ENCODE peak calls at places on chromosomes 7 and 10, in four cellular contexts. One of them, this sample, is unnamed. For H3K4me1 and H3K27me3, the result is how much of the 10 kb centered on the place peaks cover.

GRCh38 chr7:140885735-140886334 is 38.9 kb downstream of the BRAF start:
- DNase-seq in CD4-positive, alpha-beta memory T cell: no peak
- DNase-seq in pancreas: no peak
- DNase-seq in adrenal gland: no peak
- DNase-seq in this sample: no peak

GRCh38 chr7:83876593-83876992 is 227.7 kb upstream of the SEMA3E start:
- DNase-seq in pancreas: no peak
- DNase-seq in CD4-positive, alpha-beta memory T cell: no peak
- DNase-seq in adrenal gland: no peak
- DNase-seq in this sample: no peak

GRCh38 chr10:59234814-59235429 is 58.5 kb downstream of the PHYHIPL start:
- DNase-seq in CD4-positive, alpha-beta memory T cell: no peak
- DNase-seq in adrenal gland: no peak
- DNase-seq in pancreas: no peak
- DNase-seq in this sample: no peak

GRCh38 chr10:3477683-3478082 is 305.1 kb upstream of the PITRM1 start:
- DNase-seq in CD4-positive, alpha-beta memory T cell: no peak
- DNase-seq in adrenal gland: no peak
- DNase-seq in pancreas: no peak
- DNase-seq in this sample: no peak

GRCh38 chr10:24435374-24435773 is 226.4 kb downstream of the KIAA1217 start:
- DNase-seq in CD4-positive, alpha-beta memory T cell: no peak
- DNase-seq in pancreas: no peak
- DNase-seq in adrenal gland: no peak
- DNase-seq in this sample: no peak

GRCh38 chr10:93947055-93947454 is 46.7 kb upstream of the PLCE1 start:
- DNase-seq in pancreas: no peak
- DNase-seq in CD4-positive, alpha-beta memory T cell: no peak
- DNase-seq in adrenal gland: peak
- DNase-seq in this sample: no peak

GRCh38 chr7:121328508-121329459 is at the start of gene WNT16:
- DNase-seq in CD4-positive, alpha-beta memory T cell: no peak
- DNase-seq in pancreas: no peak
- DNase-seq in adrenal gland: no peak
- DNase-seq in this sample: no peak

GRCh38 chr10:104080762-104081161 is 4.9 kb downstream of the COL17A1 start:
- DNase-seq in CD4-positive, alpha-beta memory T cell: peak
- DNase-seq in adrenal gland: peak
- DNase-seq in pancreas: no peak
- DNase-seq in this sample: no peak

GRCh38 chr10:17227367-17228080 is 517 bp upstream of the VIM start:
- DNase-seq in pancreas: no peak
- DNase-seq in adrenal gland: no peak
- DNase-seq in CD4-positive, alpha-beta memory T cell: peak
- DNase-seq in this sample: no peak

GRCh38 chr10:43905502-43906236 is 257.0 kb upstream of the ZNF32 start:
- DNase-seq in pancreas: no peak
- DNase-seq in adrenal gland: no peak
- DNase-seq in CD4-positive, alpha-beta memory T cell: no peak
- DNase-seq in this sample: no peak

GRCh38 chr7:130988443-130988842 is 254.4 kb upstream of the KLF14 start:
- DNase-seq in CD4-positive, alpha-beta memory T cell: peak
- DNase-seq in pancreas: no peak
- DNase-seq in adrenal gland: no peak
- DNase-seq in this sample: no peak

GRCh38 chr7:80089341-80089740 is 45.3 kb upstream of the GNAI1 start:
- DNase-seq in adrenal gland: no peak
- DNase-seq in CD4-positive, alpha-beta memory T cell: no peak
- DNase-seq in pancreas: no peak
- DNase-seq in this sample: no peak

GRCh38 chr7:149475121-149476045 is 14.5 kb upstream of the ZNF777 start:
- DNase-seq in adrenal gland: no peak
- DNase-seq in CD4-positive, alpha-beta memory T cell: no peak
- DNase-seq in pancreas: no peak
- DNase-seq in this sample: no peak

GRCh38 chr10:60964257-60965235 is 20.6 kb upstream of the RHOBTB1 start:
- DNase-seq in adrenal gland: peak
- DNase-seq in pancreas: peak
- DNase-seq in CD4-positive, alpha-beta memory T cell: peak
- DNase-seq in this sample: no peak

GRCh38 chr7:127857464-127857841 is 173.8 kb downstream of the LRRC4 start:
- DNase-seq in CD4-positive, alpha-beta memory T cell: no peak
- DNase-seq in pancreas: no peak
- DNase-seq in adrenal gland: no peak
- DNase-seq in this sample: no peak

GRCh38 chr10:48603421-48604038 is 1.3 kb downstream of the ARHGAP22 start:
- DNase-seq in adrenal gland: no peak
- DNase-seq in CD4-positive, alpha-beta memory T cell: no peak
- DNase-seq in pancreas: no peak
- DNase-seq in this sample: no peak

GRCh38 chr10:86262671-86263165 is 103.9 kb downstream of the GRID1 start:
- DNase-seq in adrenal gland: peak
- DNase-seq in pancreas: no peak
- DNase-seq in CD4-positive, alpha-beta memory T cell: no peak
- DNase-seq in this sample: peak

GRCh38 chr10:108783897-108784296 is 1139.4 kb downstream of the XPNPEP1 start:
- DNase-seq in CD4-positive, alpha-beta memory T cell: no peak
- DNase-seq in pancreas: no peak
- DNase-seq in adrenal gland: no peak
- DNase-seq in this sample: no peak

GRCh38 chr10:131994435-131994834 is 12.7 kb upstream of the BNIP3 start:
- DNase-seq in pancreas: no peak
- DNase-seq in adrenal gland: no peak
- DNase-seq in CD4-positive, alpha-beta memory T cell: no peak
- DNase-seq in this sample: no peak

GRCh38 chr10:132974249-132974796 is 32.0 kb upstream of the CFAP46 start:
- DNase-seq in CD4-positive, alpha-beta memory T cell: no peak
- DNase-seq in pancreas: no peak
- DNase-seq in adrenal gland: no peak
- DNase-seq in this sample: no peak

DNA sequence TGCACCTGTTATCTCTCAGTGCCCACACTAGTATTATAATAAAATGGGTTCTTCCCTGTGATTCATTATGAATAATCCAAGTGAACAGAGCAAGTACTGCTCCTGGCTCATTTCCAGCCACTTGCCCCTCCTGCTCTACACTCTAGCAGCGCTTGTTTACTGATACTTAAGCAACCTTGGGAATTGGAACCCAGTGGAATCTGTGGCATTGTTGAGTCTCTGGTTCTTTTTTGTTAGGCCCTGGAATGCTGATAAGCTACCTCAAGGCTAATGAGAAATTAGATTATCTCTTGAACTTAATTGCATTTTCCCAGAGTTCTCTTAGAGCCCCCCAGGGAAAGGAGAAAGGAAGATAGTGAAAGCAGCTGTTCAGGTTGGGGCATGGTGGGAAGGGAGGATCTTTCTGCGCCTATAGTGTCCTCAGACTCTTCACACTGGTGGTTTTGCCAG is 34.0 kb downstream of the PRKAR2B start:
- DNase-seq in pancreas: peak
- DNase-seq in adrenal gland: peak
- DNase-seq in CD4-positive, alpha-beta memory T cell: no peak
- DNase-seq in this sample: peak
- H3K27ac ChIP-seq in pancreas: no peak
- H3K27ac ChIP-seq in adrenal gland: peak
- H3K27ac ChIP-seq in CD4-positive, alpha-beta memory T cell: no peak
- H3K27ac ChIP-seq in this sample: no peak

GRCh38 chr7:3078458-3078857 is 34.8 kb upstream of the CARD11 start:
- DNase-seq in CD4-positive, alpha-beta memory T cell: no peak
- DNase-seq in pancreas: no peak
- DNase-seq in adrenal gland: no peak
- DNase-seq in this sample: no peak

GRCh38 chr7:3073763-3074460 is 30.2 kb upstream of the CARD11 start:
- DNase-seq in pancreas: no peak
- DNase-seq in adrenal gland: no peak
- DNase-seq in CD4-positive, alpha-beta memory T cell: no peak
- DNase-seq in this sample: no peak

GRCh38 chr7:3076163-3076562 is 32.5 kb upstream of the CARD11 start:
- DNase-seq in pancreas: no peak
- DNase-seq in CD4-positive, alpha-beta memory T cell: no peak
- DNase-seq in adrenal gland: no peak
- DNase-seq in this sample: no peak

GRCh38 chr7:3075441-3075840 is 31.8 kb upstream of the CARD11 start:
- DNase-seq in pancreas: no peak
- DNase-seq in adrenal gland: no peak
- DNase-seq in CD4-positive, alpha-beta memory T cell: no peak
- DNase-seq in this sample: no peak

DNA sequence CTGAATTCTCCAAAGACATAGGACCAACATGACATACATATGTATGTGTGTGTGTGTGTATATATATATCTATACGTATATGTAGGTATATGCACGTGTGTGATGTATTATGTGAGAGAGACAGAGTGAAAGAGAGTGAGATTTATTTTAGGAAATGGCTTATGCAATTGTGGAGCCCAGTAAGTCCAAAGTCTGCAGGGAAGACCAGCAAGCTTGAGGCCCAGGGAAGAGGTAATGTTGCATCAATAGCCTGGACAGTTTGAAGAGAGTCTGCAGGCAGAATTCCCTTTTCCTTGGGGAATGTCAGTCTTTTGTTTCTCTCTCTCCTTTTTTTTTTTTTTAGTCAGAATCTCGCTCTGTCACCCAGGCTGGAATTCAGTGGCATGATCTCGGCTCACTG is 33.0 kb upstream of the CARD11 start:
- DNase-seq in pancreas: no peak
- DNase-seq in CD4-positive, alpha-beta memory T cell: no peak
- DNase-seq in adrenal gland: no peak
- DNase-seq in this sample: no peak
- H3K4me1 ChIP-seq in pancreas: under half
- H3K4me1 ChIP-seq in CD4-positive, alpha-beta memory T cell: under half
- H3K4me1 ChIP-seq in adrenal gland: under half
- H3K4me1 ChIP-seq in this sample: under half

DNA sequence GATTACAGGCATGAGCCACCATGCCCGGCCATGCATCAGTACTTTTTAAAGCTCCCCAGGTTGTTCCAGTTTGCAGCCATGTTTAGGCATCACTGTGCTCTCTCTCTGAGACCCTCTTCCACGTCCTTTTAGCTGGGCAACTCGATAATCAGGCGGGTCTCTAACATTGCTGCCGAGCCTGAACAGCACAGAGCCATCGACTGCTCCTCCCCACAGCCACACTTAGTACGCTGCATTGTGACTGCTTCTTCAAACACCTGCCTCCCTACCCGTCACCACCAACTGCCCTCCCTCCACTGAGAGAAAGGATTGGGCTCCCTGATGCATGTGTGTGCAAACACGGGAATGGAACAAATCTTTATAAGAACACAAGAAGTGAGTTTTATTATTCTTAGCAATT is 11.4 kb upstream of the TACR2 start:
- DNase-seq in CD4-positive, alpha-beta memory T cell: no peak
- DNase-seq in adrenal gland: no peak
- DNase-seq in pancreas: no peak
- DNase-seq in this sample: no peak
- H3K27me3 ChIP-seq in CD4-positive, alpha-beta memory T cell: under half
- H3K27me3 ChIP-seq in adrenal gland: under half
- H3K27me3 ChIP-seq in pancreas: under half
- H3K27me3 ChIP-seq in this sample: under half

DNA sequence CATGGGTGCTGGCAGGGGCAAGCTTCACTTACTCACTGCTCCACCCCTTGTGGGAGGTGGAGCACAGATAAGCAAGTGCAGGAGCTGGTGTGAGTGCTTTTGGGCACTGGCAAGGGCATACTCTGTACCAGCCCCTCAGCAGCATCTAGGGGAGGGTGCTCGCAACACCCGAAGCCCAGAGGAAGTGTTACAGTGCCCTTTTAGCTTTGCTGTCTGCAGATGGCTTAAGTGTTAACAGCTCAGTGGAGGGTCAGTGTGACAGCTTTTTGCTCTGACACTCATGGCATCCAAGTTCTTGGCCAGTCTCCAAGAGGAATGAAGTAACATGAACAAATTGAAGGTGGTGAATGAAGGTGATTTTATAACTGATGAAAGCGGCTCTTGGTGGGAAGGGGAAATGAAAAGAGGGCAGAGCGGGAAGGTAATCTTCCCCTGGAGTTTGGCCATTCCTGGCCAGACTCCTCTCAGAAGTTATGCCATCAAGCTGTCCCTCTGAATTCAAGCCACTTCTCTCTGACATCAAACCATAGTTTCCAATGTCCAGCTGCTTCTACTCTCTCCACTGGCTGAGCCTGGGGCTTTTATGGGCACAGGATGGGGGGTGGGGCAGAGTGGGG is 862.5 kb downstream of the KCNMA1 start:
- DNase-seq in pancreas: no peak
- DNase-seq in adrenal gland: no peak
- DNase-seq in CD4-positive, alpha-beta memory T cell: no peak
- DNase-seq in this sample: no peak
- H3K27ac ChIP-seq in pancreas: no peak
- H3K27ac ChIP-seq in adrenal gland: no peak
- H3K27ac ChIP-seq in CD4-positive, alpha-beta memory T cell: no peak
- H3K27ac ChIP-seq in this sample: no peak

DNA sequence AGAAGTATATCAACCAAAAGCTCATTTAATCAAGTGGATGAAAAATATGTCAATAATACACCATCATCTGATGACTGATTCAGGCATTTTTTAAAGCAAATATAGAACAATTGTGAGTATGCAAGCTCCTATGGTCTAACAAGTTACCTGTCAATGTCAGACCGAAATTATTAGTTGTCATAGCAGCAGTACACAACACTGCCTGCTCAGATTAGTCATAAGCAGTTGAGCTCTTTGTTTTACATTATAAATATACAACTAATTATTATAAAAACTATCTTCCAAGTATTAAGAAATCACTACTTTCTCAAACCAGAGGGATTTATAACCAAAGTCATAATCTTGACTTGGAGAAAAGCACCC is 219.9 kb downstream of the FAM107B start:
- DNase-seq in adrenal gland: no peak
- DNase-seq in pancreas: no peak
- DNase-seq in CD4-positive, alpha-beta memory T cell: no peak
- DNase-seq in this sample: no peak
- H3K4me1 ChIP-seq in adrenal gland: under half
- H3K4me1 ChIP-seq in pancreas: half or more
- H3K4me1 ChIP-seq in CD4-positive, alpha-beta memory T cell: half or more
- H3K4me1 ChIP-seq in this sample: under half

GRCh38 chr7:1289681-1290261 is 57.1 kb downstream of the UNCX start:
- DNase-seq in CD4-positive, alpha-beta memory T cell: no peak
- DNase-seq in adrenal gland: no peak
- DNase-seq in pancreas: no peak
- DNase-seq in this sample: no peak
- H3K27me3 ChIP-seq in CD4-positive, alpha-beta memory T cell: under half
- H3K27me3 ChIP-seq in adrenal gland: under half
- H3K27me3 ChIP-seq in pancreas: under half
- H3K27me3 ChIP-seq in this sample: half or more

DNA sequence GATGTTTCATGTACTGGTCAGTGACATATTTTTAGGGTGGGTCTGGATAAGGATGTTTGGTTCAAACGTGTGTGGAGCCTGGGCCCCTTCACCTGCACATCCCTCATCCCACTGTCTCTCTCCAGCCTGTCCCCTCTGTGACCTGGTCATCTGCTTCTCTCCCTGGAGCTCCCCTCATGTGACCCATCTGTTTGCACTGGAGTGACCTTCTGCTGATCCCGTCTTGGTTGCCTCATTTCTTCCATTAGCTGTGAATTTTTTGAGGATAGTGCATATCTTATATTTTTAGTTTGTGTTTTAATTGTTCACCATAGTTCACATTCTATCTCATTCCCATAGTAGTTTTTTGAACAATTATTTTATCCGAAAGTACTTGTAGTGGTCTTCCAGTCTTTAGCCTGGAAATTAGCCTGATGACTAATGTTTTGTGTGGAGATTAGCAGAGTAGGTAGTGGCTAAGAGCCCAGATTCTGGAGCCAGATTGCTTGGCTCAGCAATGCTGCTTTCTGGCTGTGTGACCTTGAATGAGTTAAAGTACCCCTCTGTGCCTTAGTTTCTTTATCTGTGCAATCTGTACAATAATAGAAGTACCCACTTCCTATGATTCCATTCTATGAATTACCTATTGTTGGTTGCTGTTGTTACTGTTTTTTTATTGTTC is 224.5 kb downstream of the LRMDA start:
- DNase-seq in adrenal gland: peak
- DNase-seq in pancreas: no peak
- DNase-seq in CD4-positive, alpha-beta memory T cell: no peak
- DNase-seq in this sample: no peak
- H3K27ac ChIP-seq in adrenal gland: peak
- H3K27ac ChIP-seq in pancreas: no peak
- H3K27ac ChIP-seq in CD4-positive, alpha-beta memory T cell: no peak
- H3K27ac ChIP-seq in this sample: no peak

This sample was measured in upper lobe of right lung.